ENCODE peak calls at places on chromosomes 12 and 14, in nine cellular contexts. One of them, this sample, is unnamed.

GRCh38 chr14:99677231-99677891 is 6.7 kb upstream of the CYP46A1 start:
- DNase-seq in K562: no peak
- DNase-seq in tibial artery: no peak
- DNase-seq in endothelial cell of umbilical vein: no peak
- DNase-seq in HL-60: no peak
- DNase-seq in neural progenitor cell: no peak
- DNase-seq in HFF-Myc: no peak
- DNase-seq in pancreas: no peak
- DNase-seq in HCT116: no peak
- DNase-seq in this sample: no peak

GRCh38 chr14:84273181-84273580 is 1256.8 kb upstream of the FLRT2 start:
- DNase-seq in K562: no peak
- DNase-seq in tibial artery: no peak
- DNase-seq in endothelial cell of umbilical vein: peak; percentile 43
- DNase-seq in HL-60: no peak
- DNase-seq in neural progenitor cell: no peak
- DNase-seq in HFF-Myc: no peak
- DNase-seq in pancreas: no peak
- DNase-seq in HCT116: no peak
- DNase-seq in this sample: no peak

GRCh38 chr12:56792678-56793077 is 29.6 kb downstream of the HSD17B6 start:
- DNase-seq in K562: no peak
- DNase-seq in tibial artery: no peak
- DNase-seq in endothelial cell of umbilical vein: no peak
- DNase-seq in HL-60: no peak
- DNase-seq in neural progenitor cell: no peak
- DNase-seq in HFF-Myc: no peak
- DNase-seq in pancreas: no peak
- DNase-seq in HCT116: no peak
- DNase-seq in this sample: no peak

GRCh38 chr12:18258929-18259328 is 2.4 kb upstream of the PIK3C2G start:
- DNase-seq in K562: no peak
- DNase-seq in tibial artery: no peak
- DNase-seq in endothelial cell of umbilical vein: no peak
- DNase-seq in HL-60: no peak
- DNase-seq in neural progenitor cell: no peak
- DNase-seq in HFF-Myc: no peak
- DNase-seq in pancreas: no peak
- DNase-seq in HCT116: no peak
- DNase-seq in this sample: no peak

GRCh38 chr14:37172024-37172869 is at the start of gene SLC25A21:
- DNase-seq in K562: peak; percentile 87
- DNase-seq in tibial artery: peak; percentile 51
- DNase-seq in endothelial cell of umbilical vein: peak; percentile 92
- DNase-seq in HL-60: peak; percentile 2
- DNase-seq in neural progenitor cell: peak; percentile 85
- DNase-seq in HFF-Myc: peak; percentile 44
- DNase-seq in pancreas: peak; percentile 79
- DNase-seq in HCT116: peak; percentile 71
- DNase-seq in this sample: peak; percentile 72

GRCh38 chr12:54016478-54016964 is 7.7 kb downstream of the HOXC8 start:
- DNase-seq in K562: no peak
- DNase-seq in tibial artery: no peak
- DNase-seq in endothelial cell of umbilical vein: no peak
- DNase-seq in HL-60: no peak
- DNase-seq in neural progenitor cell: no peak
- DNase-seq in HFF-Myc: peak; percentile 70
- DNase-seq in pancreas: no peak
- DNase-seq in HCT116: no peak
- DNase-seq in this sample: no peak

GRCh38 chr12:131831635-131832041 is 3.4 kb downstream of the MMP17 start:
- DNase-seq in K562: no peak
- DNase-seq in tibial artery: no peak
- DNase-seq in endothelial cell of umbilical vein: no peak
- DNase-seq in HL-60: no peak
- DNase-seq in neural progenitor cell: no peak
- DNase-seq in HFF-Myc: peak; percentile 75
- DNase-seq in pancreas: no peak
- DNase-seq in HCT116: no peak
- DNase-seq in this sample: no peak

GRCh38 chr12:83514372-83514771 is 827.7 kb downstream of the TMTC2 start:
- DNase-seq in K562: no peak
- DNase-seq in tibial artery: no peak
- DNase-seq in endothelial cell of umbilical vein: no peak
- DNase-seq in HL-60: no peak
- DNase-seq in neural progenitor cell: no peak
- DNase-seq in HFF-Myc: peak; percentile 4
- DNase-seq in pancreas: no peak
- DNase-seq in HCT116: peak; percentile 15
- DNase-seq in this sample: no peak

GRCh38 chr12:122021193-122021821 is 377 bp upstream of the BCL7A start:
- DNase-seq in K562: peak; percentile 37
- DNase-seq in tibial artery: no peak
- DNase-seq in endothelial cell of umbilical vein: peak; percentile 39
- DNase-seq in HL-60: peak; percentile 18
- DNase-seq in neural progenitor cell: peak; percentile 70
- DNase-seq in HFF-Myc: no peak
- DNase-seq in pancreas: peak; percentile 47
- DNase-seq in HCT116: no peak
- DNase-seq in this sample: peak; percentile 59

GRCh38 chr12:49983892-49984291 is 11.1 kb downstream of the AQP6 start:
- DNase-seq in K562: peak; percentile 80
- DNase-seq in tibial artery: no peak
- DNase-seq in endothelial cell of umbilical vein: peak; percentile 87
- DNase-seq in HL-60: no peak
- DNase-seq in neural progenitor cell: peak; percentile 86
- DNase-seq in HFF-Myc: peak; percentile 82
- DNase-seq in pancreas: no peak
- DNase-seq in HCT116: no peak
- DNase-seq in this sample: no peak

GRCh38 chr12:121628536-121628935 is 2.2 kb downstream of the ORAI1 start:
- DNase-seq in K562: no peak
- DNase-seq in tibial artery: no peak
- DNase-seq in endothelial cell of umbilical vein: no peak
- DNase-seq in HL-60: peak; percentile 30
- DNase-seq in neural progenitor cell: no peak
- DNase-seq in HFF-Myc: no peak
- DNase-seq in pancreas: no peak
- DNase-seq in HCT116: no peak
- DNase-seq in this sample: no peak

GRCh38 chr12:32896438-32897275 is at the start of gene PKP2:
- DNase-seq in K562: peak; percentile 75
- DNase-seq in tibial artery: no peak
- DNase-seq in endothelial cell of umbilical vein: peak; percentile 36
- DNase-seq in HL-60: no peak
- DNase-seq in neural progenitor cell: peak; percentile 90
- DNase-seq in HFF-Myc: no peak
- DNase-seq in pancreas: peak; percentile 92
- DNase-seq in HCT116: peak; percentile 62
- DNase-seq in this sample: peak; percentile 64

GRCh38 chr12:64466178-64466577 is 14.3 kb downstream of the TBK1 start:
- DNase-seq in K562: no peak
- DNase-seq in tibial artery: no peak
- DNase-seq in endothelial cell of umbilical vein: no peak
- DNase-seq in HL-60: no peak
- DNase-seq in neural progenitor cell: no peak
- DNase-seq in HFF-Myc: no peak
- DNase-seq in pancreas: no peak
- DNase-seq in HCT116: no peak
- DNase-seq in this sample: no peak

GRCh38 chr12:125772403-125772802 is 707.2 kb downstream of the AACS start:
- DNase-seq in K562: no peak
- DNase-seq in tibial artery: no peak
- DNase-seq in endothelial cell of umbilical vein: no peak
- DNase-seq in HL-60: no peak
- DNase-seq in neural progenitor cell: no peak
- DNase-seq in HFF-Myc: no peak
- DNase-seq in pancreas: no peak
- DNase-seq in HCT116: no peak
- DNase-seq in this sample: no peak

GRCh38 chr12:125775507-125775906 is 710.3 kb downstream of the AACS start:
- DNase-seq in K562: no peak
- DNase-seq in tibial artery: no peak
- DNase-seq in endothelial cell of umbilical vein: no peak
- DNase-seq in HL-60: no peak
- DNase-seq in neural progenitor cell: no peak
- DNase-seq in HFF-Myc: no peak
- DNase-seq in pancreas: no peak
- DNase-seq in HCT116: no peak
- DNase-seq in this sample: no peak

GRCh38 chr12:125776212-125776611 is 711.0 kb downstream of the AACS start:
- DNase-seq in K562: no peak
- DNase-seq in tibial artery: no peak
- DNase-seq in endothelial cell of umbilical vein: no peak
- DNase-seq in HL-60: no peak
- DNase-seq in neural progenitor cell: no peak
- DNase-seq in HFF-Myc: no peak
- DNase-seq in pancreas: no peak
- DNase-seq in HCT116: no peak
- DNase-seq in this sample: no peak

GRCh38 chr12:125773033-125773432 is 707.8 kb downstream of the AACS start:
- DNase-seq in K562: peak; percentile 47
- DNase-seq in tibial artery: no peak
- DNase-seq in endothelial cell of umbilical vein: no peak
- DNase-seq in HL-60: peak; percentile 40
- DNase-seq in neural progenitor cell: peak; percentile 48
- DNase-seq in HFF-Myc: no peak
- DNase-seq in pancreas: peak; percentile 9
- DNase-seq in HCT116: peak; percentile 6
- DNase-seq in this sample: peak; percentile 34
- TF ChIP-seq CTCF in K562: peak; percentile 35
- TF ChIP-seq CTCF in tibial artery: no peak
- TF ChIP-seq CTCF in endothelial cell of umbilical vein: no peak
- TF ChIP-seq CTCF in HL-60: peak; percentile 21
- TF ChIP-seq CTCF in neural progenitor cell: peak; percentile 51
- TF ChIP-seq CTCF in HFF-Myc: peak; percentile 18
- TF ChIP-seq CTCF in pancreas: no peak
- TF ChIP-seq CTCF in HCT116: no peak
- TF ChIP-seq CTCF in this sample: peak; percentile 50

GRCh38 chr14:76810525-76810924 is 2.2 kb downstream of the ANGEL1 start:
- DNase-seq in K562: peak; percentile 56
- DNase-seq in tibial artery: no peak
- DNase-seq in endothelial cell of umbilical vein: no peak
- DNase-seq in HL-60: no peak
- DNase-seq in neural progenitor cell: no peak
- DNase-seq in HFF-Myc: no peak
- DNase-seq in pancreas: no peak
- DNase-seq in HCT116: no peak
- DNase-seq in this sample: no peak

GRCh38 chr14:76812093-76812421 is 625 bp downstream of the ANGEL1 start:
- DNase-seq in K562: peak; percentile 11
- DNase-seq in tibial artery: no peak
- DNase-seq in endothelial cell of umbilical vein: no peak
- DNase-seq in HL-60: no peak
- DNase-seq in neural progenitor cell: peak; percentile 38
- DNase-seq in HFF-Myc: no peak
- DNase-seq in pancreas: no peak
- DNase-seq in HCT116: no peak
- DNase-seq in this sample: no peak

GRCh38 chr14:76812422-76813383 is at the start of gene ANGEL1:
- DNase-seq in K562: peak; percentile 94
- DNase-seq in tibial artery: peak; percentile 93
- DNase-seq in endothelial cell of umbilical vein: peak; percentile 90
- DNase-seq in HL-60: peak; percentile 84
- DNase-seq in neural progenitor cell: peak; percentile 93
- DNase-seq in HFF-Myc: peak; percentile 82
- DNase-seq in pancreas: peak; percentile 99
- DNase-seq in HCT116: peak; percentile 82
- DNase-seq in this sample: peak; percentile 96

GRCh38 chr14:76811561-76811960 is 1.1 kb downstream of the ANGEL1 start:
- DNase-seq in K562: peak; percentile 17
- DNase-seq in tibial artery: no peak
- DNase-seq in endothelial cell of umbilical vein: peak; percentile 30
- DNase-seq in HL-60: no peak
- DNase-seq in neural progenitor cell: peak; percentile 15
- DNase-seq in HFF-Myc: no peak
- DNase-seq in pancreas: no peak
- DNase-seq in HCT116: no peak
- DNase-seq in this sample: no peak

GRCh38 chr14:76810953-76811400 is 1.7 kb downstream of the ANGEL1 start:
- DNase-seq in K562: peak; percentile 55
- DNase-seq in tibial artery: no peak
- DNase-seq in endothelial cell of umbilical vein: peak; percentile 59
- DNase-seq in HL-60: peak; percentile 19
- DNase-seq in neural progenitor cell: peak; percentile 31
- DNase-seq in HFF-Myc: no peak
- DNase-seq in pancreas: no peak
- DNase-seq in HCT116: peak; percentile 13
- DNase-seq in this sample: no peak
- TF ChIP-seq CTCF in K562: peak; percentile 50
- TF ChIP-seq CTCF in tibial artery: peak; percentile 32
- TF ChIP-seq CTCF in endothelial cell of umbilical vein: peak; percentile 29
- TF ChIP-seq CTCF in HL-60: peak; percentile 1
- TF ChIP-seq CTCF in neural progenitor cell: peak; percentile 43
- TF ChIP-seq CTCF in HFF-Myc: peak; percentile 53
- TF ChIP-seq CTCF in pancreas: no peak
- TF ChIP-seq CTCF in HCT116: peak; percentile 32
- TF ChIP-seq CTCF in this sample: no peak

DNA sequence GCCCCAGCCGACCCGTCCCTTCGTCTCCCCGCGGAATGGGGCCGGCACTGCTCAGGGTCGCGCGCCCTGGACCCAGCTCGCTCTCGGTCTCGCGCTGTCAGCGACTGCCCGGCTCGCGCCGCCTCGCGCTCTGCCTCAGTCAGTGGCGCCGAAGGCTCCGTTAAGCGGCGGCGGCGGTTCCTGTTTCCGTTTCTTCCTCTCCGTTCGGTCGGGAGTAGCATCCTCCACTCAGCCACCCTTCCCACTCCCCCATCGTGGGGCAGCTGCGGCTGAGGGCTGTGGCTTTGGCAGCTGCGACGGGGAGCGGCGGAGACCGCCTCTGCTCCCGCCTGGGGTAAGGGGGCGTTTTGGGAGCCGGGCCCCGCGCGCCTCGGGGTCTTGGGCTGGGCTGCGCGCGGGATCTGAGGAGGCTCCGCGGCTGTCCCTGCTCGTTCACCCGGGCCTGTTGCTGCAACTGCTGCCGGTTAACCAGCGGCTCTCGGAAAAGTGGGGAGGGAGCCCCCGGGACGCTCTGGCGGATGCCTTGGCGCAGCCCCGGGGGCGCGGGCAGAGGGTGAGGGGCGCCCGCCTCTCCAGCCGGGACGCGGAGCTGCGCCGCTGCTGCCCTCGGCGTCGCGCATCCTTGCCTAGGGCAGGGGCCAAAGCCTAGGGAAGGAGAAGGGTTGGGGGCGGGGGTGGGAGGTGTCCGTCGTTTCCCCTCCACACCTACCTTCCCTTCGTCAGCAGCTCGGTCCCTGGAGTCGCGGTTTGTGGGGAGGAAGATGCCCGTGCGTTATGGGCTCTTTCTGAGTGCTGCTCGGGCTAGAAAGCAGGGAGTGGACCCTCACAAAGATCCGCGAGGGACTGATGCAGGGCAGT is 580 bp downstream of the FUT8 start:
- DNase-seq in K562: peak; percentile 54
- DNase-seq in tibial artery: peak; percentile 56
- DNase-seq in endothelial cell of umbilical vein: peak; percentile 65
- DNase-seq in HL-60: peak; percentile 46
- DNase-seq in neural progenitor cell: peak; percentile 75
- DNase-seq in HFF-Myc: no peak
- DNase-seq in pancreas: peak; percentile 28
- DNase-seq in HCT116: no peak
- DNase-seq in this sample: peak; percentile 59
- TF ChIP-seq CTCF in K562: no peak
- TF ChIP-seq CTCF in tibial artery: no peak
- TF ChIP-seq CTCF in endothelial cell of umbilical vein: no peak
- TF ChIP-seq CTCF in HL-60: no peak
- TF ChIP-seq CTCF in neural progenitor cell: no peak
- TF ChIP-seq CTCF in HFF-Myc: no peak
- TF ChIP-seq CTCF in pancreas: no peak
- TF ChIP-seq CTCF in HCT116: no peak
- TF ChIP-seq CTCF in this sample: no peak

GRCh38 chr14:56150645-56151345 is 32.6 kb downstream of the PELI2 start:
- DNase-seq in K562: no peak
- DNase-seq in tibial artery: no peak
- DNase-seq in endothelial cell of umbilical vein: no peak
- DNase-seq in HL-60: peak; percentile 19
- DNase-seq in neural progenitor cell: no peak
- DNase-seq in HFF-Myc: no peak
- DNase-seq in pancreas: no peak
- DNase-seq in HCT116: no peak
- DNase-seq in this sample: no peak
- TF ChIP-seq CTCF in K562: no peak
- TF ChIP-seq CTCF in tibial artery: no peak
- TF ChIP-seq CTCF in endothelial cell of umbilical vein: no peak
- TF ChIP-seq CTCF in HL-60: no peak
- TF ChIP-seq CTCF in neural progenitor cell: peak; percentile 17
- TF ChIP-seq CTCF in HFF-Myc: no peak
- TF ChIP-seq CTCF in pancreas: no peak
- TF ChIP-seq CTCF in HCT116: no peak
- TF ChIP-seq CTCF in this sample: no peak